ENCODE peak calls at places on chromosomes 7 and 10, in ten cellular contexts. V is GM06990, B is glutamatergic neuron, X is activated B cell treated with CpG ODN at 0.5 μM for 24 hours, G is fibroblast of lung, Z is ovary, Y is fibroblast of pulmonary artery, L is tibial artery, C is GM23338, K is RWPE1. R is an unnamed sample.

GRCh38 chr10:95841711-95842498 is 65.9 kb upstream of the CC2D2B start:
- DNase-seq in V (peak; percentile 58), B (no peak), X (no peak), G (peak; percentile 76), Z (no peak), Y (peak; percentile 87), L (no peak), C (peak; percentile 77), K (peak; percentile 43), R (peak; percentile 68)

GRCh38 chr10:51651063-51651462 is 48.3 kb downstream of the CSTF2T start:
- DNase-seq in V (no peak), B (no peak), X (no peak), G (peak; percentile 31), Z (no peak), Y (peak; percentile 58), L (no peak), C (no peak), K (peak; percentile 11), R (peak; percentile 59)

GRCh38 chr10:86261933-86262665 is 104.5 kb downstream of the GRID1 start:
- DNase-seq in V (peak; percentile 15), B (no peak), X (no peak), G (no peak), Z (no peak), Y (no peak), L (peak; percentile 51), C (peak; percentile 78), K (peak; percentile 32), R (no peak)

GRCh38 chr7:26368542-26368941 is 76.9 kb downstream of the SNX10 start:
- DNase-seq in V (no peak), B (no peak), X (no peak), G (peak; percentile 58), Z (no peak), Y (peak; percentile 16), L (no peak), C (no peak), K (no peak), R (peak; percentile 32)

GRCh38 chr10:126519188-126519587 is 130.9 kb upstream of the ADAM12 start:
- DNase-seq in V (no peak), B (no peak), X (no peak), G (no peak), Z (no peak), Y (no peak), L (no peak), C (no peak), K (no peak), R (no peak)

GRCh38 chr7:44066494-44067063 is 1.2 kb upstream of the PGAM2 start:
- DNase-seq in V (no peak), B (no peak), X (no peak), G (no peak), Z (peak; percentile 29), Y (no peak), L (peak; percentile 65), C (no peak), K (no peak), R (no peak)

GRCh38 chr7:155846156-155846555 is 33.9 kb upstream of the SHH start:
- DNase-seq in V (no peak), B (no peak), X (no peak), G (no peak), Z (no peak), Y (no peak), L (no peak), C (no peak), K (no peak), R (no peak)

GRCh38 chr7:32559480-32559879 is 64.2 kb downstream of the AVL9 start:
- DNase-seq in V (no peak), B (no peak), X (no peak), G (no peak), Z (no peak), Y (no peak), L (no peak), C (no peak), K (no peak), R (no peak)

DNA sequence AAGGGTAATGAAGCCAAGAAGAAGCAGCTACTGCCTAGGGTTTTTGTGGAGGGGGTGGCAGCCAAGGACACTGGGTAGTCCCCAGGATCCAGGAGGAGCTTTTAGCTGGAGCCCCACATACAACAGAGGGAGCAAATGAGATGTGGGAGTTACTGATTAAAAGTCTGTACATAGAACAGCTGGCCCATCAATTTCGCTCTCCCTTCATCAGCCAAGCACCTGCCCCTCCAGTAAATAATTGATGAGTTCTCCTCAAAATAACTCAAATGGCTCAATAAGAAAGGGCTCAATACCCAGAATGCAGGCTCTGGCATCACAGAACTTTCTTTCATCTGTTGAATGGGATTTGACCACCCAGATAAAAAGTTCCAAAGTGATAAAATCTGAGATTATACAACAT is 15.2 kb upstream of the WNT8B start:
- DNase-seq in V (no peak), B (no peak), X (no peak), G (no peak), Z (no peak), Y (no peak), L (no peak), C (no peak), K (no peak), R (no peak)
- TF ChIP-seq CTCF in V (no peak), B (no peak), X (no peak), G (no peak), Z (no peak), Y (no peak), L (no peak), C (no peak), K (no peak), R (no peak)

GRCh38 chr10:42755591-42756093 is 27.0 kb upstream of the BMS1 start:
- DNase-seq in V (no peak), B (no peak), X (no peak), G (no peak), Z (no peak), Y (no peak), L (no peak), C (no peak), K (no peak), R (no peak)

GRCh38 chr10:42753126-42753506 is 29.5 kb upstream of the BMS1 start:
- DNase-seq in V (peak; percentile 51), B (peak; percentile 93), X (peak; percentile 46), G (peak; percentile 68), Z (peak; percentile 63), Y (peak; percentile 78), L (peak; percentile 84), C (peak; percentile 91), K (peak; percentile 65), R (peak; percentile 72)

GRCh38 chr10:42753507-42754154 is 29.0 kb upstream of the BMS1 start:
- DNase-seq in V (no peak), B (peak; percentile 22), X (no peak), G (no peak), Z (no peak), Y (no peak), L (peak; percentile 68), C (peak; percentile 29), K (no peak), R (no peak)

GRCh38 chr10:42754155-42755027 is 28.2 kb upstream of the BMS1 start:
- DNase-seq in V (peak; percentile 41), B (peak; percentile 58), X (peak; percentile 29), G (peak; percentile 24), Z (no peak), Y (peak; percentile 9), L (no peak), C (peak; percentile 77), K (peak; percentile 30), R (no peak)

DNA sequence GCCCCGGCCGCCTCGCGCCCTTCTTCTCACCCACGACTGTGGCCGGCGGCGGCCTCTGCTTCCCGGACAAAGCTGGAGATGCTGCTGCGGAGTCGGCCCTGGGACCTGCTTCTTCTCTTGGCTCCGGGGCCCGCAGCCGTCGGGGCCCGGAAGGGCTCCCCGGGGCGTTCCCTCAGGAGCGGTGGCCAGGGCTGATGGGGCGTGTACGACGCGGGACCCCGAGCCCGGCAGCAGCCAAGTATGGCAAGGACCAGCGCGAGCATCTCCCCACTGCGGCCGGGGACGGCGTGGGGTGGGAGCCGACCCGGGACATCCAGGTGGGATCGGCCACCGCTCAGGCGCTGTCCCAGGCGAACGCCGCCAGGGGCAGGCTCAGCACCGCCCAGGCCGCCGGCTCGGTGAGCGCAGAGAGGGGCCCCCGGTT is 27.6 kb upstream of the BMS1 start:
- DNase-seq in V (no peak), B (peak; percentile 43), X (no peak), G (no peak), Z (no peak), Y (no peak), L (no peak), C (peak; percentile 55), K (no peak), R (no peak)
- TF ChIP-seq CTCF in V (no peak), B (peak; percentile 11), X (no peak), G (no peak), Z (no peak), Y (no peak), L (no peak), C (no peak), K (no peak), R (no peak)

GRCh38 chr7:123057926-123058325 is 62.4 kb upstream of the TAS2R16 start:
- DNase-seq in V (no peak), B (no peak), X (no peak), G (no peak), Z (no peak), Y (no peak), L (no peak), C (no peak), K (no peak), R (no peak)

GRCh38 chr7:123054357-123055133 is 59.0 kb upstream of the TAS2R16 start:
- DNase-seq in V (no peak), B (no peak), X (no peak), G (no peak), Z (no peak), Y (no peak), L (no peak), C (peak; percentile 69), K (no peak), R (no peak)

DNA sequence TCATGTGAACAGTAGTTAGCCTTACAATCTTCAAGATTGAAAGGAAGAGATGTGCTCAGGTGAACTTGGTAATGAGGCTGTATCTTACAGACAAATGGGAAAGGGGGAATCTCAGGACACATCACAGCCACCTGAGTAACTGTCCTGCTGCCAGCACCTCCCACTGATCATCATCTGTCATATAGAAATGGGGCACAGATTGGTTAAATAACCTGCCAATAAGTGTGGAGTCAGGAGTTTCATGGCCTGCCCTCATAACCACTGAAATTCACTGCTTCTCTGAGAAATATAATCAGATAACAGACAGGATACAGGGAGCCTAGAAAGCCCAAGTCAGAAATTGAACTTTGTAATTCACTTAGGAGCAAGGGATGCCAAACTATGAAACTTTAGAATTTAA is 64.9 kb upstream of the TAS2R16 start:
- DNase-seq in V (no peak), B (no peak), X (no peak), G (no peak), Z (no peak), Y (no peak), L (no peak), C (no peak), K (no peak), R (no peak)
- TF ChIP-seq CTCF in V (no peak), B (no peak), X (no peak), G (no peak), Z (no peak), Y (no peak), L (no peak), C (no peak), K (no peak), R (no peak)

GRCh38 chr7:139614886-139615285 is 91.4 kb downstream of the CLEC2L start:
- DNase-seq in V (no peak), B (no peak), X (no peak), G (no peak), Z (no peak), Y (no peak), L (no peak), C (no peak), K (no peak), R (no peak)

GRCh38 chr7:139619367-139619657 is 95.8 kb downstream of the CLEC2L start:
- DNase-seq in V (no peak), B (no peak), X (no peak), G (peak; percentile 86), Z (no peak), Y (peak; percentile 76), L (no peak), C (no peak), K (peak; percentile 3), R (peak; percentile 90)

GRCh38 chr7:139617074-139617473 is 93.6 kb downstream of the CLEC2L start:
- DNase-seq in V (no peak), B (no peak), X (no peak), G (no peak), Z (no peak), Y (no peak), L (no peak), C (no peak), K (no peak), R (no peak)

GRCh38 chr7:139620676-139621344 is 97.3 kb downstream of the CLEC2L start:
- DNase-seq in V (no peak), B (peak; percentile 77), X (no peak), G (peak; percentile 16), Z (no peak), Y (peak; percentile 34), L (no peak), C (peak; percentile 82), K (peak; percentile 27), R (peak; percentile 35)

GRCh38 chr7:139618482-139619366 is 95.2 kb downstream of the CLEC2L start:
- DNase-seq in V (no peak), B (peak; percentile 45), X (no peak), G (peak; percentile 44), Z (peak; percentile 43), Y (peak; percentile 60), L (no peak), C (peak; percentile 79), K (peak; percentile 30), R (peak; percentile 47)
- TF ChIP-seq CTCF in V (peak; percentile 48), B (no peak), X (no peak), G (peak; percentile 52), Z (no peak), Y (peak; percentile 50), L (peak; percentile 32), C (peak; percentile 80), K (peak; percentile 53), R (peak; percentile 52)